ENCODE peak calls at places on chromosomes 13 and 19, in seven cellular contexts. One of them, this sample, is unnamed.

GRCh38 chr13:32323912-32324311 is 8.6 kb downstream of the BRCA2 start:
- DNase-seq in H1: no peak
- DNase-seq in SK-N-SH: no peak
- DNase-seq in GM12891: no peak
- DNase-seq in GM12892: no peak
- DNase-seq in K562: no peak
- DNase-seq in GM12878: no peak
- DNase-seq in this sample: no peak

GRCh38 chr13:51761638-51762350 is 42.2 kb downstream of the DHRS12 start:
- DNase-seq in GM12891: no peak
- DNase-seq in SK-N-SH: no peak
- DNase-seq in GM12892: no peak
- DNase-seq in H1: no peak
- DNase-seq in GM12878: no peak
- DNase-seq in K562: no peak
- DNase-seq in this sample: no peak

GRCh38 chr13:97544041-97544765 is 110.2 kb downstream of the RAP2A start:
- DNase-seq in GM12878: no peak
- DNase-seq in GM12891: no peak
- DNase-seq in SK-N-SH: no peak
- DNase-seq in K562: no peak
- DNase-seq in H1: no peak
- DNase-seq in GM12892: no peak
- DNase-seq in this sample: no peak

GRCh38 chr13:80742027-80742426 is 401.1 kb upstream of the SPRY2 start:
- DNase-seq in GM12891: no peak
- DNase-seq in GM12892: no peak
- DNase-seq in GM12878: no peak
- DNase-seq in K562: no peak
- DNase-seq in SK-N-SH: no peak
- DNase-seq in H1: no peak
- DNase-seq in this sample: no peak

GRCh38 chr19:58483776-58484175 is 7.6 kb downstream of the ZNF446 start:
- DNase-seq in H1: no peak
- DNase-seq in SK-N-SH: no peak
- DNase-seq in GM12891: no peak
- DNase-seq in GM12878: no peak
- DNase-seq in GM12892: no peak
- DNase-seq in K562: no peak
- DNase-seq in this sample: no peak

GRCh38 chr19:6491802-6492592 is 10.1 kb downstream of the TUBB4A start:
- DNase-seq in GM12878: no peak
- DNase-seq in GM12891: no peak
- DNase-seq in K562: no peak
- DNase-seq in GM12892: no peak
- DNase-seq in SK-N-SH: no peak
- DNase-seq in H1: no peak
- DNase-seq in this sample: no peak

GRCh38 chr19:5407356-5407755 is 47.9 kb upstream of the ZNRF4 start:
- DNase-seq in H1: no peak
- DNase-seq in GM12878: no peak
- DNase-seq in K562: peak
- DNase-seq in GM12891: no peak
- DNase-seq in SK-N-SH: peak
- DNase-seq in GM12892: no peak
- DNase-seq in this sample: peak

GRCh38 chr13:34779171-34779570 is 162.9 kb upstream of the NBEA start:
- DNase-seq in GM12891: no peak
- DNase-seq in GM12878: no peak
- DNase-seq in SK-N-SH: no peak
- DNase-seq in K562: peak
- DNase-seq in H1: no peak
- DNase-seq in GM12892: no peak
- DNase-seq in this sample: no peak

GRCh38 chr19:10760268-10760944 is 42.5 kb downstream of the DNM2 start:
- DNase-seq in H1: no peak
- DNase-seq in K562: peak
- DNase-seq in GM12878: no peak
- DNase-seq in GM12892: no peak
- DNase-seq in SK-N-SH: no peak
- DNase-seq in GM12891: no peak
- DNase-seq in this sample: no peak

GRCh38 chr19:15461694-15462093 is 2.6 kb downstream of the RASAL3 start:
- DNase-seq in GM12878: no peak
- DNase-seq in K562: no peak
- DNase-seq in GM12891: no peak
- DNase-seq in GM12892: no peak
- DNase-seq in SK-N-SH: no peak
- DNase-seq in H1: no peak
- DNase-seq in this sample: no peak

GRCh38 chr13:48578516-48579166 is 45.8 kb upstream of the RCBTB2 start:
- DNase-seq in SK-N-SH: no peak
- DNase-seq in GM12878: no peak
- DNase-seq in K562: no peak
- DNase-seq in GM12891: no peak
- DNase-seq in H1: no peak
- DNase-seq in GM12892: no peak
- DNase-seq in this sample: no peak

GRCh38 chr19:13055213-13056051 is 47.2 kb downstream of the LYL1 start:
- DNase-seq in SK-N-SH: peak
- DNase-seq in GM12891: no peak
- DNase-seq in K562: no peak
- DNase-seq in GM12892: no peak
- DNase-seq in H1: peak
- DNase-seq in GM12878: no peak
- DNase-seq in this sample: no peak

GRCh38 chr19:46503848-46504453 is 8.3 kb upstream of the PNMA8B start:
- DNase-seq in GM12892: no peak
- DNase-seq in H1: no peak
- DNase-seq in SK-N-SH: peak
- DNase-seq in GM12878: no peak
- DNase-seq in K562: no peak
- DNase-seq in GM12891: no peak
- DNase-seq in this sample: no peak

GRCh38 chr13:66805657-66806056 is 424.5 kb downstream of the PCDH9 start:
- DNase-seq in GM12891: no peak
- DNase-seq in GM12892: no peak
- DNase-seq in SK-N-SH: no peak
- DNase-seq in GM12878: no peak
- DNase-seq in H1: no peak
- DNase-seq in K562: no peak
- DNase-seq in this sample: no peak

GRCh38 chr19:5136060-5136855 is 167.3 kb downstream of the KDM4B start:
- DNase-seq in GM12878: no peak
- DNase-seq in GM12891: no peak
- DNase-seq in H1: no peak
- DNase-seq in SK-N-SH: no peak
- DNase-seq in GM12892: no peak
- DNase-seq in K562: no peak
- DNase-seq in this sample: no peak

GRCh38 chr13:80040219-80040976 is 300.5 kb downstream of the SPRY2 start:
- DNase-seq in GM12892: no peak
- DNase-seq in K562: no peak
- DNase-seq in GM12891: no peak
- DNase-seq in H1: no peak
- DNase-seq in GM12878: no peak
- DNase-seq in SK-N-SH: no peak
- DNase-seq in this sample: no peak

GRCh38 chr13:101265934-101266333 is 150.4 kb downstream of the NALCN start:
- DNase-seq in GM12892: no peak
- DNase-seq in K562: no peak
- DNase-seq in GM12891: no peak
- DNase-seq in SK-N-SH: no peak
- DNase-seq in GM12878: no peak
- DNase-seq in H1: no peak
- DNase-seq in this sample: no peak

GRCh38 chr19:4911314-4911713 is 2.0 kb downstream of the UHRF1 start:
- DNase-seq in K562: no peak
- DNase-seq in GM12892: no peak
- DNase-seq in GM12878: no peak
- DNase-seq in SK-N-SH: no peak
- DNase-seq in H1: no peak
- DNase-seq in GM12891: no peak
- DNase-seq in this sample: no peak

GRCh38 chr19:13063461-13064091 is 39.1 kb downstream of the LYL1 start:
- DNase-seq in GM12891: no peak
- DNase-seq in GM12878: no peak
- DNase-seq in K562: no peak
- DNase-seq in GM12892: no peak
- DNase-seq in SK-N-SH: no peak
- DNase-seq in H1: no peak
- DNase-seq in this sample: no peak

DNA sequence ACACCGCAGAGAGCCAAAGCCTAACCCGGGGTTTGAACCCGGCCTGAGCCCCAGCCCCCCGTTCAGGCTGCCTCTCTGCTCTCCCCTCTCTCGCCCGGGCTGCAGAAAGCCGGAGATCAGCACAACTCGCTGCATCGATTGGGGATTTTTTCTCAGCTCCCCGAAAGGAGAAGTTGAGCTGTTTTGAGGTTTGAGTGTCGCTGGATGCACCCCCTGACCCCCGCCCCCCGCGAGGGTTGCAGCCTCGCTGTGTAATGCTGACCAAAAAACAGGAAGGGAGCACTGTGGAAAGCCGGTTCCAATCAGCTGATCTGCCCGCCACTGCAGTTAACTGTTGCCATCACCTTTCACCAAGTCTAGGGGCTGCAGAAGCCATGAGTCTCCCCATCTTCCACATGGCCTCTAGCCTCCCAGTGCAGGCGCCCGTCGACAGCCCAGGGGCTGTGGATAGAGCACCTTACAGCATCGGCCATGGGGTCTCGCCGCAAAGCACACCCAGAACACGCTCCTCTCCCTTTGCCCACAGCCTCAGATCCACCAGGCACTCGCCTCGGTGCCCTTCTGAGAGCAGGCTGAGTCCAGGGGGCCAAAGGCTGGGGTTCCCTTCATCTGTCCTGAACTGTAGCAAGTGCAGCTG is 34.5 kb downstream of the MYO9B start:
- DNase-seq in H1: no peak
- DNase-seq in GM12891: peak
- DNase-seq in GM12878: peak
- DNase-seq in GM12892: peak
- DNase-seq in K562: no peak
- DNase-seq in SK-N-SH: no peak
- DNase-seq in this sample: no peak
- TF ChIP-seq TAF1 in H1: no peak
- TF ChIP-seq TAF1 in GM12891: no peak
- TF ChIP-seq TAF1 in GM12878: no peak
- TF ChIP-seq TAF1 in GM12892: no peak
- TF ChIP-seq TAF1 in K562: no peak
- TF ChIP-seq TAF1 in SK-N-SH: no peak
- TF ChIP-seq TAF1 in this sample: no peak

GRCh38 chr13:30725331-30726085 is 9.8 kb upstream of the ALOX5AP start:
- DNase-seq in GM12878: no peak
- DNase-seq in GM12891: no peak
- DNase-seq in GM12892: no peak
- DNase-seq in K562: no peak
- DNase-seq in SK-N-SH: no peak
- DNase-seq in H1: no peak
- DNase-seq in this sample: no peak
- TF ChIP-seq TAF1 in GM12878: no peak
- TF ChIP-seq TAF1 in GM12891: no peak
- TF ChIP-seq TAF1 in GM12892: no peak
- TF ChIP-seq TAF1 in K562: no peak
- TF ChIP-seq TAF1 in SK-N-SH: no peak
- TF ChIP-seq TAF1 in H1: no peak
- TF ChIP-seq TAF1 in this sample: no peak

GRCh38 chr19:29088761-29089160 is 124.2 kb downstream of the UQCRFS1 start:
- DNase-seq in GM12878: no peak
- DNase-seq in SK-N-SH: no peak
- DNase-seq in K562: peak
- DNase-seq in GM12892: no peak
- DNase-seq in H1: no peak
- DNase-seq in GM12891: no peak
- DNase-seq in this sample: no peak

GRCh38 chr19:29093553-29093908 is 119.4 kb downstream of the UQCRFS1 start:
- DNase-seq in K562: no peak
- DNase-seq in GM12878: no peak
- DNase-seq in SK-N-SH: no peak
- DNase-seq in GM12891: no peak
- DNase-seq in H1: no peak
- DNase-seq in GM12892: no peak
- DNase-seq in this sample: no peak

GRCh38 chr19:29092712-29093552 is 120.0 kb downstream of the UQCRFS1 start:
- DNase-seq in H1: no peak
- DNase-seq in SK-N-SH: no peak
- DNase-seq in GM12892: no peak
- DNase-seq in K562: peak
- DNase-seq in GM12878: no peak
- DNase-seq in GM12891: no peak
- DNase-seq in this sample: no peak

GRCh38 chr19:29089315-29089855 is 123.6 kb downstream of the UQCRFS1 start:
- DNase-seq in SK-N-SH: no peak
- DNase-seq in GM12892: no peak
- DNase-seq in K562: no peak
- DNase-seq in H1: no peak
- DNase-seq in GM12891: no peak
- DNase-seq in GM12878: no peak
- DNase-seq in this sample: no peak

DNA sequence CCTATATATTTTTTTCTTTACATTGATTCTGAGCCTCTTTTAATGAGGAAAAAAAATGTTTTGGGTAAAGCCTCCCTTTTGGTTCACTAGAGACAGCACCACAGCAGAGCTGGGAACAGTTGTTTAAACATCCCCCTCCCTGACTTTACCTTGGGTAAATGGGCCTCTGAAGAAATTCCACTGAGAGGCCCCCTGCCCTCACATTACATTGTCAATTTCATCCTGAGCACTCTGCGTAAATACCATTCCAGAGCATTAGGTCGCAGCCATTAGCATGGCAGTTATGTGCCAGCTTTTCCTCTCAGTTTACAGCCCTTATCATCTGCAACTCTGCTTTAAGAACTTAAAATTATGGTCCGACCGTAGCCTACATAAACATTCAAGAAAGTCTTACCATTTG is 121.8 kb downstream of the UQCRFS1 start:
- DNase-seq in H1: no peak
- DNase-seq in K562: no peak
- DNase-seq in SK-N-SH: no peak
- DNase-seq in GM12878: no peak
- DNase-seq in GM12891: no peak
- DNase-seq in GM12892: no peak
- DNase-seq in this sample: no peak
- TF ChIP-seq TAF1 in H1: no peak
- TF ChIP-seq TAF1 in K562: no peak
- TF ChIP-seq TAF1 in SK-N-SH: no peak
- TF ChIP-seq TAF1 in GM12878: no peak
- TF ChIP-seq TAF1 in GM12891: no peak
- TF ChIP-seq TAF1 in GM12892: no peak
- TF ChIP-seq TAF1 in this sample: no peak

DNA sequence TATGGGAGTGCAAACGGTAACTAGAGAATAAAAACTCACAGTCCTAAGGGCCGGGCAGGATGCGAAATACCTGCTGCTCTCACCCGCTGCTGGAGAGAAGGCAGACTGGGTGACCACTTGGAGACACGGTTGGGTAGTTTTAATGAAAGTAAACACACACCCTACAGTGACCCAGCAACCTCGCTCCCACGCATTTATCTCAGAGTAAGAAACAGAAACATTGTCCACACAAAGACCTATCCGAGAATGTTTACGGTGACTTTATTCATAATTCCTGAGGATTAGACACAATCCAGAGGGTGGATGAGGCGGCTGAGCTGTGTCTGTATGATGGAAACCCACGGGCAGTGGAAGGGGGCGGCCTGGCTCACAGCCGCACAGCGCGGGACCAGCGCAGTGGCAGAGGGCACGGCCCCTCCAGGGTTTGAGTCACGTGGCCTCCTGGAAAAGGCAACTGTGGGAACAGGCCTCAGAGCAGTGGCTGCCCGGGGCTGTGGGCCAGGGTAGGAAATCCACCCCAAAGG is 73.5 kb upstream of the C13orf46 start:
- DNase-seq in GM12878: peak
- DNase-seq in H1: no peak
- DNase-seq in GM12892: peak
- DNase-seq in SK-N-SH: no peak
- DNase-seq in K562: peak
- DNase-seq in GM12891: no peak
- DNase-seq in this sample: no peak
- TF ChIP-seq TAF1 in GM12878: no peak
- TF ChIP-seq TAF1 in H1: no peak
- TF ChIP-seq TAF1 in GM12892: no peak
- TF ChIP-seq TAF1 in SK-N-SH: no peak
- TF ChIP-seq TAF1 in K562: no peak
- TF ChIP-seq TAF1 in GM12891: no peak
- TF ChIP-seq TAF1 in this sample: no peak